ENCODE peak calls at places on chromosomes 13 and 19, in six cellular contexts. Y is A673, B is breast epithelium, J is thoracic aorta, U is esophagus muscularis mucosa, X is right atrium auricular region. R is an unnamed sample.

GRCh38 chr19:29806098-29806866 is 5.5 kb upstream of the CCNE1 start:
- DNase-seq in U (no peak), Y (peak; percentile 26), B (no peak), J (no peak), X (peak; percentile 66), R (peak; percentile 93)

GRCh38 chr13:98507060-98507797 is 69.7 kb downstream of the STK24 start:
- DNase-seq in X (peak; percentile 87), J (no peak), B (peak; percentile 76), U (no peak), Y (peak; percentile 86), R (peak; percentile 87)

GRCh38 chr13:111031531-111031961 is 83.6 kb upstream of the ARHGEF7 start:
- DNase-seq in Y (no peak), J (no peak), U (no peak), B (no peak), X (no peak), R (peak; percentile 78)

GRCh38 chr13:42992585-42993122 is 613 bp upstream of the EPSTI1 start:
- DNase-seq in U (no peak), J (no peak), Y (no peak), X (no peak), B (no peak), R (no peak)

GRCh38 chr13:30037306-30037705 is 186.9 kb upstream of the UBL3 start:
- DNase-seq in X (no peak), Y (no peak), J (no peak), U (no peak), B (no peak), R (peak; percentile 50)

GRCh38 chr19:4811328-4812131 is 20.0 kb downstream of the TICAM1 start:
- DNase-seq in Y (peak; percentile 74), J (peak; percentile 44), U (no peak), B (peak; percentile 65), X (peak; percentile 82), R (peak; percentile 84)

GRCh38 chr13:112901951-112902651 is 66.9 kb upstream of the MCF2L start:
- DNase-seq in B (peak; percentile 75), J (no peak), X (no peak), Y (no peak), U (no peak), R (no peak)

GRCh38 chr13:92843549-92843948 is 383.1 kb upstream of the GPC6 start:
- DNase-seq in U (no peak), Y (peak; percentile 26), B (no peak), X (no peak), J (no peak), R (peak; percentile 59)

GRCh38 chr13:100637380-100637779 is 37.2 kb downstream of the TMTC4 start:
- DNase-seq in U (no peak), X (no peak), J (no peak), Y (no peak), B (no peak), R (no peak)

GRCh38 chr13:51590966-51591627 is 6.8 kb downstream of the WDFY2 start:
- DNase-seq in B (no peak), U (no peak), Y (peak; percentile 70), X (no peak), J (no peak), R (no peak)

GRCh38 chr13:24650157-24650556 is 30.1 kb upstream of the ATP12A start:
- DNase-seq in X (no peak), Y (peak; percentile 24), B (no peak), J (no peak), U (no peak), R (no peak)

DNA sequence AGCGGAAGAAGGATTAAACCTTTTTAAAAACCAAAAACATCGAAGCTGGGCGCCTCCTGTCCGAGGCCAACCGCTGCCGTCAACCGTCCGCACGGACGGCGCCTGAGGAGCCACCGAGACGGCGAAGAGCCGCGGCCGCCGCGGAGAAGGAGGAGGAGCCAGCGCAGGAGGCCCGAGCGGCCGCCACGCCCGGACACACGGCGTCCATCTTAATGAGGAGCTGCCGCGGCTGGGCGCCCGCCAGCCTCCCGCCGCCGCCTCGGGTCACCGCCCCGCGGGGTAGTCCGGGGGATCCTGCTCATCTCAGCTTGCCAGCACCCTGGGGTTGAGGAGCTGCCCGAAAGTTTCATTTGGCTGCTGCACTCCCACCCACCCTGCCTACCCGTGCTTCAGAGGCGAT is 10.6 kb downstream of the ZSCAN1 start:
- DNase-seq in J (no peak), X (no peak), U (no peak), B (no peak), Y (no peak), R (no peak)
- H3K9me3 ChIP-seq in J (peaks cover 42% of the 10 kb centered on the region), X (no peaks in the 10 kb centered on the region), U (peaks cover 61% of the 10 kb centered on the region), B (peaks cover 86% of the 10 kb centered on the region), Y (peaks cover 11% of the 10 kb centered on the region), R (no peaks in the 10 kb centered on the region)

GRCh38 chr19:11199517-11199916 is 2.2 kb upstream of the KANK2 start:
- DNase-seq in B (no peak), X (no peak), Y (no peak), U (no peak), J (no peak), R (no peak)
- H3K4me1 ChIP-seq in B (peaks cover 6% of the 10 kb centered on the region), X (no peaks in the 10 kb centered on the region), Y (peaks cover 38% of the 10 kb centered on the region), U (peaks cover 47% of the 10 kb centered on the region), J (peaks cover 51% of the 10 kb centered on the region), R (peaks cover 19% of the 10 kb centered on the region)

GRCh38 chr19:58212336-58213074 is 16.2 kb upstream of the ZNF544 start:
- DNase-seq in X (no peak), B (no peak), U (no peak), Y (no peak), J (no peak), R (no peak)
- H3K4me3 ChIP-seq in X (no peak overlapping the region), B (no peak overlapping the region), U (no peak overlapping the region), Y (no peak overlapping the region), J (no peak overlapping the region), R (no peak overlapping the region)

GRCh38 chr19:27776524-27776923 is 1436.4 kb downstream of the UQCRFS1 start:
- DNase-seq in B (no peak), X (no peak), U (no peak), Y (no peak), J (no peak), R (no peak)
- H3K9me3 ChIP-seq in B (no peaks in the 10 kb centered on the region), X (no peaks in the 10 kb centered on the region), U (no peaks in the 10 kb centered on the region), Y (peaks cover 34% of the 10 kb centered on the region), J (peaks cover 58% of the 10 kb centered on the region), R (peaks cover 14% of the 10 kb centered on the region)

DNA sequence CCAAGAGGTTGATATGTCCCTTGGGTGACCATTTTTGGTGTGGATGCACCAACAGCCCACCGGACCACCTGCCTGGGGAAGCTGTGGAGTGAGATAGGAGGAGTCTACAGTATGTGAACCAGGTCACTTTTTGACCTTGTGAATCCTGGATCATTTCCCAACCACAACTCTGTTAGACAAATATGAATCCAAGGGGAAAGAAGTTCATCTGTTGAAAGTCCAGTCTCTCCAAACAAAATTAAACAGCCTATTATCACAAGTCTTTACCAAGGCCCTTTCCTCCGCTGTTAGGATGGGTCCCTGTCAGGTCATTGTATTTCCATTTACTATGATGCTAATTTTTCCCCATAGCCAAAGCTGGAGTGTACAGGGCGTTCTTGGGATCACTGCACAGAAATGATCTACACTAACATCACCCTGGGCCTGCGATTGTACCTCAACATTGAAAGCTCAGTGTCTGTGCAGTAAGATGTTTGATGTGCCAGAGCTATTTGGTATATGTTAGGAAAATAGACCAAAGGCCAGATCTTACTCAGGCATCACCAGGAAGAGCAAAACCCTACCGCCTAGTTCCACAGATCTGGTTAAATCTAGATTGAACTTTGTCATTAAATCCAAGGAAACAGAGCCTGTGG is 117.1 kb downstream of the STARD13 start:
- DNase-seq in Y (no peak), X (no peak), J (no peak), U (no peak), B (no peak), R (no peak)
- H3K4me1 ChIP-seq in Y (peaks cover 49% of the 10 kb centered on the region), X (no peaks in the 10 kb centered on the region), J (peaks cover 21% of the 10 kb centered on the region), U (peaks cover 41% of the 10 kb centered on the region), B (peaks cover 3% of the 10 kb centered on the region), R (peaks cover 6% of the 10 kb centered on the region)

GRCh38 chr19:17996826-17997316 is 11.1 kb upstream of the ARRDC2 start:
- DNase-seq in J (no peak), X (peak; percentile 89), Y (peak; percentile 83), B (peak; percentile 80), U (peak; percentile 96), R (peak; percentile 75)
- H3K4me3 ChIP-seq in J (no peak overlapping the region), X (no peak overlapping the region), Y (no peak overlapping the region), B (no peak overlapping the region), U (no peak overlapping the region), R (no peak overlapping the region)